ENCODE peak calls at places on chromosomes 6 and 20, in four cellular contexts. C is HCT116, I is H1, M is GM12878. Z is an unnamed sample.

GRCh38 chr6:10409160-10409765 is 5.6 kb downstream of the TFAP2A start:
- DNase-seq in C (no peak), M (no peak), I (no peak), Z (no peak)

GRCh38 chr20:3677733-3678132 is 4.1 kb downstream of the ADAM33 start:
- DNase-seq in M (no peak), I (no peak), C (no peak), Z (no peak)

GRCh38 chr6:3766219-3766618 is 14.7 kb upstream of the PXDC1 start:
- DNase-seq in I (no peak), M (no peak), C (no peak), Z (no peak)

GRCh38 chr6:64831680-64832079 is 875.3 kb downstream of the EYS start:
- DNase-seq in M (no peak), C (no peak), I (no peak), Z (no peak)

GRCh38 chr20:2755451-2756055 is 44.9 kb downstream of the CPXM1 start:
- DNase-seq in M (no peak), C (no peak), I (no peak), Z (no peak)

GRCh38 chr6:119449253-119450156 is 99.9 kb upstream of the MAN1A1 start:
- DNase-seq in I (no peak), C (no peak), M (no peak), Z (no peak)

GRCh38 chr20:63454729-63455567 is 17.5 kb downstream of the KCNQ2 start:
- DNase-seq in M (no peak), I (no peak), C (no peak), Z (no peak)

GRCh38 chr6:33730611-33731010 is 16.1 kb downstream of the IP6K3 start:
- DNase-seq in M (no peak), I (no peak), C (no peak), Z (no peak)

DNA sequence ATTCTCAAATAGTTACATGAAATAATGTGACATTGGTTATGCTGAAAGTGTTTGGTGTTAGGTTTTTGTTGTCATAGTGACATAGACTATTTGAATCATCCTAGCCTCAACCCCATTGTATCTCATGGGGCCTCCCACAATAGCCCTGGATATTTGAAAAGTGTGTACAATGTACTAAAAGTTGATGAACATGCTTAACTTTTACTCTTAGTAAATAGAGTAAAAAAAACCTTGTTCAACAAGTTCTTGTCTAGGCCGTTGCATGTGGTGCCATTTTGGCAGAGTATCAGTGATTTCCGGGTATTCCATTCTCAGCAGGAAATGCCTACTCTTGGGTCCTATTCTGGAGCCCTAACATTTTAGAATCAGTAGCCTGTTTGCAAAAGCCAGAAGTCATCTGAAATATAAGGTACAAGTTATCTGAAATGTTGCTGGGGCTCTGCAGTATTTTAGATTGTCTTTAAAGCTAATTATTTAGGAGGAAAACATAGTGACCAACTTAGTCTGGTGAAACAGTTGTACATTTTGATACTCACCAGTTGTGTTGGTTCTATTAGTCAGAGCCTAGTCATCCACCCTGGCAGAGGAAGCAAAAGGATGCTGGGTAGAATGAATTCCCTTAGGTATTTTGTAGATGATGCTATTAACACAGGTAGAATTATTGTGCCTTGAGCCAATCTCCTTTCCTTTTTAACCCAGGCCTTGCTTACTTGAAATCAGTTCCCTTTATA is 82.8 kb downstream of the RTN4IP1 start:
- DNase-seq in M (no peak), I (no peak), C (peak), Z (no peak)
- TF ChIP-seq EGR1 in M (no peak), I (no peak), C (no peak), Z (no peak)

GRCh38 chr20:45993197-45993951 is 15.3 kb upstream of the MMP9 start:
- DNase-seq in I (no peak), M (no peak), C (peak), Z (no peak)
- TF ChIP-seq EGR1 in I (no peak), M (no peak), C (no peak), Z (no peak)

GRCh38 chr6:134352786-134353480 is 35.0 kb upstream of the SGK1 start:
- DNase-seq in I (no peak), C (no peak), M (no peak), Z (no peak)
- TF ChIP-seq EGR1 in I (no peak), C (no peak), M (no peak), Z (no peak)

GRCh38 chr6:130307752-130308361 is 58.0 kb upstream of the TMEM200A start:
- DNase-seq in M (no peak), I (no peak), C (no peak), Z (no peak)
- TF ChIP-seq EGR1 in M (no peak), I (no peak), C (no peak), Z (no peak)

GRCh38 chr20:19880256-19881079 is 122.4 kb downstream of the RIN2 start:
- DNase-seq in M (no peak), I (no peak), C (peak), Z (no peak)
- TF ChIP-seq EGR1 in M (no peak), I (no peak), C (no peak), Z (no peak)

Z was measured in K562.